ENCODE peak calls at places on chromosomes 7 and 10, in five cellular contexts. One of them, this sample, is unnamed.

GRCh38 chr7:4052126-4052525 is 630.0 kb upstream of the FOXK1 start:
- DNase-seq in transverse colon: no peak
- DNase-seq in mucosa of descending colon: no peak
- DNase-seq in Caco-2: no peak
- DNase-seq in Peyer's patch: no peak
- DNase-seq in this sample: no peak

GRCh38 chr10:6314620-6315205 is 112.0 kb downstream of the PFKFB3 start:
- DNase-seq in transverse colon: peak; percentile 19
- DNase-seq in mucosa of descending colon: no peak
- DNase-seq in Caco-2: peak; percentile 55
- DNase-seq in Peyer's patch: peak; percentile 52
- DNase-seq in this sample: no peak

GRCh38 chr7:94701555-94701973 is 45.6 kb upstream of the SGCE start:
- DNase-seq in transverse colon: no peak
- DNase-seq in mucosa of descending colon: no peak
- DNase-seq in Caco-2: no peak
- DNase-seq in Peyer's patch: no peak
- DNase-seq in this sample: no peak

GRCh38 chr10:79344502-79345195 is 2.6 kb upstream of the PPIF start:
- DNase-seq in transverse colon: no peak
- DNase-seq in mucosa of descending colon: no peak
- DNase-seq in Caco-2: no peak
- DNase-seq in Peyer's patch: peak; percentile 23
- DNase-seq in this sample: peak; percentile 89

GRCh38 chr7:81871606-81872265 is 101.9 kb upstream of the HGF start:
- DNase-seq in transverse colon: no peak
- DNase-seq in mucosa of descending colon: no peak
- DNase-seq in Caco-2: no peak
- DNase-seq in Peyer's patch: no peak
- DNase-seq in this sample: no peak

GRCh38 chr7:43143918-43144589 is 31.6 kb downstream of the HECW1 start:
- DNase-seq in transverse colon: no peak
- DNase-seq in mucosa of descending colon: no peak
- DNase-seq in Caco-2: no peak
- DNase-seq in Peyer's patch: no peak
- DNase-seq in this sample: no peak

GRCh38 chr10:101301111-101301731 is 52.7 kb upstream of the BTRC start:
- DNase-seq in transverse colon: peak; percentile 18
- DNase-seq in mucosa of descending colon: no peak
- DNase-seq in Caco-2: peak; percentile 68
- DNase-seq in Peyer's patch: peak; percentile 67
- DNase-seq in this sample: peak; percentile 37

GRCh38 chr10:3770611-3771110 is 14.3 kb downstream of the KLF6 start:
- DNase-seq in transverse colon: no peak
- DNase-seq in mucosa of descending colon: no peak
- DNase-seq in Caco-2: no peak
- DNase-seq in Peyer's patch: peak; percentile 44
- DNase-seq in this sample: no peak

GRCh38 chr7:142788303-142789286 is 17.8 kb downstream of the PRSS2 start:
- DNase-seq in transverse colon: no peak
- DNase-seq in mucosa of descending colon: no peak
- DNase-seq in Caco-2: no peak
- DNase-seq in Peyer's patch: no peak
- DNase-seq in this sample: no peak

GRCh38 chr7:17233643-17234397 is 64.6 kb upstream of the AHR start:
- DNase-seq in transverse colon: no peak
- DNase-seq in mucosa of descending colon: no peak
- DNase-seq in Caco-2: no peak
- DNase-seq in Peyer's patch: no peak
- DNase-seq in this sample: no peak

GRCh38 chr7:102232686-102233286 is 53.9 kb upstream of the SH2B2 start:
- DNase-seq in transverse colon: no peak
- DNase-seq in mucosa of descending colon: no peak
- DNase-seq in Caco-2: no peak
- DNase-seq in Peyer's patch: no peak
- DNase-seq in this sample: peak; percentile 53

GRCh38 chr7:102234131-102234530 is 52.5 kb upstream of the SH2B2 start:
- DNase-seq in transverse colon: no peak
- DNase-seq in mucosa of descending colon: no peak
- DNase-seq in Caco-2: no peak
- DNase-seq in Peyer's patch: no peak
- DNase-seq in this sample: no peak

GRCh38 chr7:102228935-102229334 is 57.7 kb upstream of the SH2B2 start:
- DNase-seq in transverse colon: no peak
- DNase-seq in mucosa of descending colon: no peak
- DNase-seq in Caco-2: no peak
- DNase-seq in Peyer's patch: no peak
- DNase-seq in this sample: no peak

GRCh38 chr7:102227371-102227770 is 59.3 kb upstream of the SH2B2 start:
- DNase-seq in transverse colon: no peak
- DNase-seq in mucosa of descending colon: no peak
- DNase-seq in Caco-2: no peak
- DNase-seq in Peyer's patch: no peak
- DNase-seq in this sample: no peak

DNA sequence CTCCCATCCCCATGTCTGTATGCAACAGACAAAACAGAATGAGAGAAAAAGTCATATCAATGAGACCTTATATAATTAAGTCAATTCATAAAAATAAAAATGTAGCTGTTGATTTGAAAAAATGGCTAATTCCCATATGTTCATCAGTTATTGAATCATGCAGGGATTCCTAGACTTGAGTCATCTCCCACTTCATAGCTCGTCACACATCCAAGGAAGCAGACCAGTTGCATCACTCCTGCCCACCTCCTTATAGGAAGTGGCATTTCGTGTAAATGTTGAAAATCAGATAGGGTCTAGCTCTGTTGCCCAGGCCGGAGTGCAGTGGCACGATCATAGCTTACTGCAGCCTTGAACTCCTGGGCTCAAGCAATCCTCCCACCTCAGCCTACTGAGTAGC is 56.1 kb upstream of the SH2B2 start:
- DNase-seq in transverse colon: no peak
- DNase-seq in mucosa of descending colon: no peak
- DNase-seq in Caco-2: no peak
- DNase-seq in Peyer's patch: no peak
- DNase-seq in this sample: no peak
- H3K36me3 ChIP-seq in transverse colon: peaks cover 4% of the 10 kb centered on the region
- H3K36me3 ChIP-seq in mucosa of descending colon: no peaks in the 10 kb centered on the region
- H3K36me3 ChIP-seq in Caco-2: peaks cover 5% of the 10 kb centered on the region
- H3K36me3 ChIP-seq in Peyer's patch: no peaks in the 10 kb centered on the region
- H3K36me3 ChIP-seq in this sample: no peaks in the 10 kb centered on the region

DNA sequence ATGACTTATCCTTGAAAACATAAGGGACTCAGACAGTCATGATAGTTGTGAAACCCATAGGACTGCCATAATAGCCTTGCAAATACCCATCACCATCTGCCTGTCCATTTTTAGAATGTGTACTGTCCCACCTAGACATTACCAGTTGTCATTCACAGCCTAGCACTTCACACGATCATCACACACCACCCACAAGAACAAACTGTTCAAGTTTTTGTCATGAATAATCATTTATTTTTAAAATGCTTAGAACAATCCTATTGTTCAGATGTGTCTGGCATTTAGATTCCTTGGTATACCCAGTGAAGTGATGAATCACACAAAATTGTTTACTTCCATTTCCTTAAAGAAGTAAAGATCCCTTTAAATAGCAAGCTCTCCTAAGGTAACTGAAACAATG is 46.6 kb downstream of the CCDC3 start:
- DNase-seq in transverse colon: no peak
- DNase-seq in mucosa of descending colon: no peak
- DNase-seq in Caco-2: no peak
- DNase-seq in Peyer's patch: no peak
- DNase-seq in this sample: no peak
- H3K9me3 ChIP-seq in transverse colon: no peaks in the 10 kb centered on the region
- H3K9me3 ChIP-seq in mucosa of descending colon: no peaks in the 10 kb centered on the region
- H3K9me3 ChIP-seq in Caco-2: peaks cover 22% of the 10 kb centered on the region
- H3K9me3 ChIP-seq in Peyer's patch: no peaks in the 10 kb centered on the region
- H3K9me3 ChIP-seq in this sample: no peaks in the 10 kb centered on the region

GRCh38 chr7:133050200-133050995 is 31.5 kb downstream of the CHCHD3 start:
- DNase-seq in transverse colon: no peak
- DNase-seq in mucosa of descending colon: no peak
- DNase-seq in Caco-2: no peak
- DNase-seq in Peyer's patch: no peak
- DNase-seq in this sample: no peak

GRCh38 chr7:133052826-133053225 is 29.1 kb downstream of the CHCHD3 start:
- DNase-seq in transverse colon: no peak
- DNase-seq in mucosa of descending colon: no peak
- DNase-seq in Caco-2: no peak
- DNase-seq in Peyer's patch: no peak
- DNase-seq in this sample: no peak

GRCh38 chr7:133051719-133052118 is 30.2 kb downstream of the CHCHD3 start:
- DNase-seq in transverse colon: no peak
- DNase-seq in mucosa of descending colon: no peak
- DNase-seq in Caco-2: no peak
- DNase-seq in Peyer's patch: no peak
- DNase-seq in this sample: no peak

GRCh38 chr7:133052357-133052756 is 29.5 kb downstream of the CHCHD3 start:
- DNase-seq in transverse colon: no peak
- DNase-seq in mucosa of descending colon: no peak
- DNase-seq in Caco-2: no peak
- DNase-seq in Peyer's patch: no peak
- DNase-seq in this sample: no peak

GRCh38 chr7:133051066-133051465 is 30.8 kb downstream of the CHCHD3 start:
- DNase-seq in transverse colon: no peak
- DNase-seq in mucosa of descending colon: no peak
- DNase-seq in Caco-2: no peak
- DNase-seq in Peyer's patch: no peak
- DNase-seq in this sample: no peak
- TF ChIP-seq CTCF in transverse colon: no peak
- TF ChIP-seq CTCF in mucosa of descending colon: no peak
- TF ChIP-seq CTCF in Caco-2: peak; percentile 49
- TF ChIP-seq CTCF in Peyer's patch: no peak
- TF ChIP-seq CTCF in this sample: no peak

GRCh38 chr7:103539875-103540274 is 93.9 kb upstream of the SLC26A5 start:
- DNase-seq in transverse colon: no peak
- DNase-seq in mucosa of descending colon: no peak
- DNase-seq in Caco-2: no peak
- DNase-seq in Peyer's patch: no peak
- DNase-seq in this sample: no peak
- H3K36me3 ChIP-seq in transverse colon: no peaks in the 10 kb centered on the region
- H3K36me3 ChIP-seq in mucosa of descending colon: no peaks in the 10 kb centered on the region
- H3K36me3 ChIP-seq in Caco-2: no peaks in the 10 kb centered on the region
- H3K36me3 ChIP-seq in Peyer's patch: no peaks in the 10 kb centered on the region
- H3K36me3 ChIP-seq in this sample: no peaks in the 10 kb centered on the region

This sample was measured in pancreas.